ENCODE peak calls at places on chromosomes 7 and 10, in six cellular contexts. O is ovary, V is heart right ventricle, Y is AG04450, E is HCT116, T is aorta. G is an unnamed sample.

GRCh38 chr7:129947001-129947400 is 5.8 kb downstream of the UBE2H start:
- DNase-seq in Y (no peak), T (no peak), V (no peak), O (no peak), E (no peak), G (no peak)

GRCh38 chr10:43297534-43297933 is 30.7 kb upstream of the RASGEF1A start:
- DNase-seq in O (no peak), T (no peak), Y (no peak), V (no peak), E (no peak), G (no peak)

GRCh38 chr7:41451826-41452225 is 251.1 kb downstream of the INHBA start:
- DNase-seq in O (no peak), E (no peak), V (no peak), Y (no peak), T (no peak), G (no peak)

GRCh38 chr10:132446661-132447445 is 49.9 kb downstream of the PWWP2B start:
- DNase-seq in E (peak), O (no peak), Y (no peak), V (no peak), T (no peak), G (no peak)

GRCh38 chr7:140084972-140085371 is 22.2 kb upstream of the PARP12 start:
- DNase-seq in V (no peak), E (no peak), Y (no peak), T (no peak), O (no peak), G (no peak)

GRCh38 chr10:5888352-5888751 is 1.3 kb downstream of the ANKRD16 start:
- DNase-seq in E (no peak), T (no peak), V (no peak), O (no peak), Y (no peak), G (no peak)

GRCh38 chr7:134565643-134566136 is 16.8 kb downstream of the AKR1B15 start:
- DNase-seq in O (no peak), T (no peak), V (no peak), Y (no peak), E (no peak), G (peak)

GRCh38 chr7:157426463-157427301 is 89.9 kb downstream of the DNAJB6 start:
- DNase-seq in E (no peak), T (peak), V (no peak), Y (no peak), O (no peak), G (no peak)

GRCh38 chr10:27743736-27744477 is 1.7 kb downstream of the MKX start:
- DNase-seq in E (no peak), O (no peak), V (no peak), T (no peak), Y (no peak), G (no peak)

GRCh38 chr10:72738476-72738875 is 46.5 kb downstream of the MCU start:
- DNase-seq in Y (no peak), V (no peak), E (no peak), O (no peak), T (no peak), G (no peak)

GRCh38 chr10:128040681-128041080 is 85.5 kb downstream of the MKI67 start:
- DNase-seq in O (no peak), V (no peak), T (peak), E (no peak), Y (no peak), G (no peak)

GRCh38 chr10:70985824-70986336 is 97.5 kb upstream of the PCBD1 start:
- DNase-seq in V (no peak), O (no peak), E (no peak), Y (no peak), T (no peak), G (no peak)

GRCh38 chr10:43214071-43214955 is 52.6 kb downstream of the RASGEF1A start:
- DNase-seq in E (no peak), V (no peak), T (peak), Y (no peak), O (no peak), G (no peak)

GRCh38 chr7:42661312-42661711 is 250.6 kb downstream of the C7orf25 start:
- DNase-seq in Y (no peak), T (no peak), O (no peak), V (no peak), E (peak), G (no peak)

GRCh38 chr7:2069472-2069860 is 163.3 kb downstream of the MAD1L1 start:
- DNase-seq in T (no peak), V (no peak), E (no peak), O (no peak), Y (no peak), G (no peak)

GRCh38 chr10:6465437-6465836 is 114.6 kb downstream of the PRKCQ start:
- DNase-seq in Y (no peak), V (no peak), E (no peak), T (no peak), O (no peak), G (no peak)

GRCh38 chr7:149125189-149125863 is 798 bp downstream of the ZNF425 start:
- DNase-seq in V (no peak), T (no peak), E (no peak), Y (no peak), O (no peak), G (no peak)

GRCh38 chr7:83149466-83149865 is 13.2 kb downstream of the PCLO start:
- DNase-seq in T (no peak), E (no peak), V (no peak), Y (no peak), O (no peak), G (no peak)

GRCh38 chr7:1619152-1620079 is 49.6 kb upstream of the PSMG3 start:
- DNase-seq in Y (no peak), T (peak), V (no peak), E (no peak), O (no peak), G (no peak)

GRCh38 chr10:35059486-35059885 is 30.7 kb downstream of the CUL2 start:
- DNase-seq in E (no peak), V (no peak), O (no peak), T (no peak), Y (no peak), G (no peak)

GRCh38 chr10:114967071-114967470 is 29.1 kb downstream of the TRUB1 start:
- DNase-seq in V (no peak), E (no peak), Y (peak), O (no peak), T (no peak), G (no peak)

GRCh38 chr10:133179651-133180050 is 19.6 kb downstream of the KNDC1 start:
- DNase-seq in E (no peak), Y (no peak), V (no peak), O (no peak), T (no peak), G (no peak)

GRCh38 chr7:116692599-116693308 is 20.8 kb downstream of the MET start:
- DNase-seq in T (no peak), E (peak), V (no peak), Y (no peak), O (no peak), G (no peak)

GRCh38 chr10:34045571-34046190 is 711.2 kb upstream of the NRP1 start:
- DNase-seq in V (no peak), O (no peak), Y (no peak), E (no peak), T (no peak), G (no peak)

GRCh38 chr7:69553190-69553589 is 45.1 kb upstream of the AUTS2 start:
- DNase-seq in O (no peak), Y (no peak), E (no peak), T (no peak), V (no peak), G (no peak)

GRCh38 chr10:26216577-26216948 is at the start of gene GAD2:
- DNase-seq in T (no peak), V (no peak), E (no peak), O (no peak), Y (no peak), G (no peak)

GRCh38 chr7:39645482-39646407 is 22.4 kb downstream of the RALA start:
- DNase-seq in V (no peak), O (peak), E (no peak), T (no peak), Y (no peak), G (no peak)

GRCh38 chr7:155219947-155220769 is 77.5 kb upstream of the INSIG1 start:
- DNase-seq in Y (no peak), O (no peak), T (peak), V (no peak), E (no peak), G (no peak)

GRCh38 chr7:11458736-11459483 is 373.1 kb downstream of the THSD7A start:
- DNase-seq in T (no peak), O (no peak), V (no peak), Y (peak), E (no peak), G (no peak)

GRCh38 chr7:26340476-26341018 is 48.9 kb downstream of the SNX10 start:
- DNase-seq in O (no peak), E (no peak), V (no peak), Y (no peak), T (no peak), G (no peak)

GRCh38 chr7:76356115-76356514 is 2.7 kb downstream of the YWHAG start:
- DNase-seq in T (no peak), Y (no peak), E (no peak), V (no peak), O (no peak), G (no peak)

GRCh38 chr7:76358053-76358477 is 726 bp downstream of the YWHAG start:
- DNase-seq in T (peak), E (no peak), Y (no peak), O (peak), V (peak), G (peak)

GRCh38 chr7:76357379-76358052 is 1.3 kb downstream of the YWHAG start:
- DNase-seq in T (no peak), E (no peak), V (no peak), Y (no peak), O (no peak), G (no peak)

GRCh38 chr7:76354981-76355730 is 3.6 kb downstream of the YWHAG start:
- DNase-seq in E (no peak), O (no peak), T (no peak), Y (no peak), V (no peak), G (no peak)

DNA sequence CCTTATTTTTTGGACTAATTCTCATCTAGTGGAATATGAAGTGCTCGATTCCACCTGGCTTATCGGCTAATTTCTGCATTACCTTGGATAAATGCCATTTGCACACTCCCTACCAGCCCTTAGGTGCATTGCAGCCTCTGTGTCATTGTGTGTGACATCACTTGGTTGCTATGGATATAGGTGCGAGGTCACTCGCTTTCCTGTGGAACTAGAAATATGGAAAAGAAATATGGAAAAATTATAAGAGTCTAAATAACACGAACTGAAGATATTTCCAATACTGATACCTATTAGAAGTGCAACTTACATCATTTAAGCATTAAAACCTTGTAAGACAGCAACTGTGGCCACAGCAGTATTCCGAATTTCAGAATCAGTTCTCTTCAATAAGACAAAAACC is 2.0 kb downstream of the YWHAG start:
- DNase-seq in Y (no peak), T (no peak), E (no peak), V (no peak), O (no peak), G (no peak)
- H3K4me3 ChIP-seq in Y (peak), T (peak), E (no peak), V (peak), O (peak), G (peak)

GRCh38 chr10:4132216-4132556 is 347.2 kb upstream of the KLF6 start:
- DNase-seq in Y (no peak), T (no peak), O (no peak), E (no peak), V (no peak), G (no peak)

GRCh38 chr10:4134701-4135100 is 349.7 kb upstream of the KLF6 start:
- DNase-seq in T (no peak), E (no peak), Y (no peak), V (no peak), O (no peak), G (no peak)

GRCh38 chr10:4130685-4131084 is 345.7 kb upstream of the KLF6 start:
- DNase-seq in Y (no peak), O (no peak), V (no peak), T (no peak), E (no peak), G (no peak)

GRCh38 chr10:4129866-4130455 is 345.0 kb upstream of the KLF6 start:
- DNase-seq in O (no peak), Y (no peak), T (no peak), V (no peak), E (no peak), G (no peak)

DNA sequence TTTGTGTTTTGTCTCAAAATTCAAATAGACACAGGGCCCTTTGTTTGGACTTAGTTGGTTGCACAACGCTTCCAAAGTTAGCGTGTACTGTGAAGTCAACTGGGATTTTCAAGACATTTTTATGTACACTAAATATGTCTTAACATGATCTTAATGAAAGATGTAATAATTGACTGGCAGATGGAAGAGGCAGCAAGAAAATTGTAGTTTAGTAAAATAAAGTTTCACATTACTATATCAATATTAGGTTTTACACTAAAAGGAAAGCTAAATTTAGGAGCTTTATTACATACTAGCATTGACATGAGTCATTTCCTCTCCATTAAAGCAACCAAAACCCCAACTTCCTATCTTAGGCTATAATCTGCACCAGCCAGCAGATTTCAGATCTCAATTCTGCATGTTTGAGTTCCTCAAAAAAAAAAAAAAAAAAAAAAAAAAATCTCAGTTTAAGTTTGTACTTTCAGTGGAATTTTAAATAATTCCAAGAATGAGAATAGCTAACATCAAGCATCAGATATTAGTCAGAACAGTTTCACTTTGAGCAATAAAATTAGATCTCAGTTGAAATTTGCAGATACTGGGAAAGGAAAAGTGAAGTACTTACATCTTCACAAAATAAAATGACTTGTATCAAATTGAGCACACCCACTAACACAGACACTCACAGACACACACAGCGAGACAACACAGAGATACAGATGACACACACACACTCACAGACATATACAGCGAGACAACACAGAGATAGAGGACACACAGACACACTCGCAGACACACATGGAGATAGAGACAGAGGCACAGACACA is 346.6 kb upstream of the KLF6 start:
- DNase-seq in T (no peak), O (no peak), E (no peak), V (no peak), Y (peak), G (no peak)
- H3K27ac ChIP-seq in T (peak), O (no peak), E (no peak), V (peak), Y (peak), G (peak)

DNA sequence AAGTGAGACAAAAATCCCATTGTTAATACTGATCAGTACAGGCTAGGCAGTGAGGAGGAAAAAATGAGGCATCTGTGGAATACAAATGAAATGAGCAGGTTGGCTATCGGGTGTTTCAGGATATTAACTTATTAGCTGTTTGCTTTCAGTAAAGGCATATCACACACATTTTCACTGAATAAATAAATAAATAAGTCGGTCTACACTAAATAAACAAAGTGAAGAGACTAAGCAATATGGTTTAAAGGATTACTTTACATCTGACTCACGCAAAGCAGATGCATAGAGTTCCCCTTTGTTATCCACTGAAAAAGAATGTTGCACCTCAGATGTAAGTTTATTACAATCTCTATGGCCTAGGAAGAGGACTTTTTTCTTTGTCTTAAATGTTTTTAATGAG is 6.3 kb upstream of the SEMA3A start:
- DNase-seq in O (no peak), V (no peak), E (no peak), T (no peak), Y (peak), G (no peak)
- H3K4me3 ChIP-seq in O (no peak), V (no peak), E (no peak), T (no peak), Y (no peak), G (no peak)

GRCh38 chr10:3544561-3544960 is 240.4 kb downstream of the KLF6 start:
- DNase-seq in E (no peak), Y (no peak), T (no peak), V (no peak), O (no peak), G (no peak)

GRCh38 chr10:3538291-3538849 is 246.6 kb downstream of the KLF6 start:
- DNase-seq in E (no peak), O (no peak), V (no peak), T (no peak), Y (no peak), G (no peak)

GRCh38 chr10:3539696-3540383 is 245.2 kb downstream of the KLF6 start:
- DNase-seq in O (no peak), Y (no peak), E (no peak), T (no peak), V (no peak), G (no peak)

GRCh38 chr10:3538850-3539531 is 246.0 kb downstream of the KLF6 start:
- DNase-seq in E (no peak), V (no peak), T (peak), Y (peak), O (no peak), G (peak)

GRCh38 chr10:3542185-3542611 is 242.8 kb downstream of the KLF6 start:
- DNase-seq in T (peak), Y (no peak), O (no peak), E (no peak), V (no peak), G (no peak)
- H3K27ac ChIP-seq in T (peak), Y (no peak), O (no peak), E (no peak), V (no peak), G (no peak)

DNA sequence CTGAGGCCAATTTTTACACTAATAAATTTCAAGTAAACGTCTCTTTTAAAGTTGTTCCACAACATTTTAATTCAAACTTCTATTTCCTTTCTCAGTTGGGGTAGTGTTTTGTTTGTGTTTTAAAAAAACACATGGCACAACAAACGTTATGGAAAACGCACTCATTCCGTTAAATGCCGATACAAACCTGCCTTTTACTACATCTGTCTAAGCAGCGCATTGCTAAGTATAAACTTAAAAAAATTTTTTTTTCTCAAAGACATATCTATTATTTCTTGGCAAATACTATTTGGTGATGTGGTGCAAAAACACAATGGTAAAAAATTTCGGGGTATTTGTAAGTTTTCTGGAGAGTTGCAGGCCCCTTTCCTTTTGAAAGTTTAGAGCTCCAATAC is 1.4 kb downstream of the SKIDA1 start:
- DNase-seq in V (no peak), T (no peak), Y (no peak), O (no peak), E (no peak), G (no peak)
- H3K4me3 ChIP-seq in V (peak), T (peak), Y (peak), O (peak), E (no peak), G (peak)

DNA sequence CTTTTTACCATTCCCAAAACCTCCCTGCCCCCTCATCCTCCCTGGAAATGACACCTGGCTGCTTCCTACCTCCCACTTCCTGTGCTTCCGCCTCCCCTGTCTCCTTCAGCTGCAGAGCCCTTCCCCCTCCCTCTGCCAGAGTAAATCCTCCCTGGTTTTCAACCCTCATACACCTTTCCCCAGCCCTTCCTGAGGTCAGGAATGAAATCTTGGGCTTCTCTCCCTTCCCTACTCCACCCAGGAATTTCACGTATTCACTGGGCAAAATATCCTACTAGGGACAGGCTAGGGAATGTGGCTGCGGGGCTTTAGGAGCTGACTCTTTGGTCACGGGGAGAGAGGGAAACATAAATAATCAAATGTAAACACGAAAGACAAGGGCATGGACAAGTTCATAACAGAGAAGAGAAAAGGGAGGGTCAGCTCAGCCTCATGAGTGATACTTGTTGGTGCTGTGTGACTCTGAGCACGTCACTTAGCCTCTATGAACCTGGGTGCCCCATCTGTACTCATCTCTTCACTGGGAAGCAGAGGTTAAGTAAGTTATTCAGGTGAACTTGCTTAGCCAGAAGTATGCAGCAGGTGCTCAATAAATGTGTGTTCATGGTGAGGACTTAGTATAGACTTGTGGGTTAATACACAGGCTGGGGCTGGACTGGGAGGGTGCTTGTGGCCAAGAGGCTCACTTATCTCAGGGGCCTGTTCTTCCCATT is 10.1 kb upstream of the DUSP5 start:
- DNase-seq in O (no peak), T (no peak), V (no peak), E (no peak), Y (no peak), G (no peak)
- H3K27ac ChIP-seq in O (no peak), T (no peak), V (no peak), E (no peak), Y (peak), G (no peak)

GRCh38 chr10:92811986-92812385 is 36.3 kb upstream of the EXOC6 start:
- DNase-seq in V (no peak), T (no peak), O (no peak), E (no peak), Y (no peak), G (no peak)
- H3K4me3 ChIP-seq in V (no peak), T (no peak), O (no peak), E (no peak), Y (no peak), G (no peak)

GRCh38 chr7:131500357-131500756 is 56.1 kb downstream of the PODXL start:
- DNase-seq in T (no peak), O (no peak), E (no peak), V (no peak), Y (no peak), G (no peak)
- H3K27ac ChIP-seq in T (no peak), O (no peak), E (no peak), V (no peak), Y (no peak), G (no peak)

G was measured in right atrium auricular region.